ENCODE peak calls at places on chromosomes 3 and 15, in nine cellular contexts. One of them, this sample, is unnamed.

GRCh38 chr15:59237119-59237853 is 30.6 kb downstream of the LDHAL6B start:
- DNase-seq in KBM-7: peak; percentile 13
- DNase-seq in NCI-H1105: no peak
- DNase-seq in NCI-H460: no peak
- DNase-seq in naive thymus-derived CD8-positive, alpha-beta T cell: no peak
- DNase-seq in GM03348: no peak
- DNase-seq in HT1080: peak; percentile 48
- DNase-seq in CD8-positive, alpha-beta memory T cell: no peak
- DNase-seq in stimulated activated CD4-positive, alpha-beta T cell treated with anti-CD3 and anti-CD28 coated beads, TNF-alpha, amount 100 ng/mL, for 4 hours: no peak
- DNase-seq in this sample: no peak

GRCh38 chr3:134298281-134298680 is 47.6 kb upstream of the RYK start:
- DNase-seq in KBM-7: no peak
- DNase-seq in NCI-H1105: no peak
- DNase-seq in NCI-H460: no peak
- DNase-seq in naive thymus-derived CD8-positive, alpha-beta T cell: no peak
- DNase-seq in GM03348: no peak
- DNase-seq in HT1080: no peak
- DNase-seq in CD8-positive, alpha-beta memory T cell: no peak
- DNase-seq in stimulated activated CD4-positive, alpha-beta T cell treated with anti-CD3 and anti-CD28 coated beads, TNF-alpha, amount 100 ng/mL, for 4 hours: no peak
- DNase-seq in this sample: no peak

GRCh38 chr3:77459926-77460325 is 420.0 kb downstream of the ROBO2 start:
- DNase-seq in KBM-7: no peak
- DNase-seq in NCI-H1105: no peak
- DNase-seq in NCI-H460: no peak
- DNase-seq in naive thymus-derived CD8-positive, alpha-beta T cell: no peak
- DNase-seq in GM03348: no peak
- DNase-seq in HT1080: peak; percentile 58
- DNase-seq in CD8-positive, alpha-beta memory T cell: no peak
- DNase-seq in stimulated activated CD4-positive, alpha-beta T cell treated with anti-CD3 and anti-CD28 coated beads, TNF-alpha, amount 100 ng/mL, for 4 hours: no peak
- DNase-seq in this sample: no peak

GRCh38 chr3:156443079-156443478 is 111.8 kb downstream of the SSR3 start:
- DNase-seq in KBM-7: no peak
- DNase-seq in NCI-H1105: no peak
- DNase-seq in NCI-H460: no peak
- DNase-seq in naive thymus-derived CD8-positive, alpha-beta T cell: no peak
- DNase-seq in GM03348: no peak
- DNase-seq in HT1080: no peak
- DNase-seq in CD8-positive, alpha-beta memory T cell: no peak
- DNase-seq in stimulated activated CD4-positive, alpha-beta T cell treated with anti-CD3 and anti-CD28 coated beads, TNF-alpha, amount 100 ng/mL, for 4 hours: no peak
- DNase-seq in this sample: no peak

GRCh38 chr3:109073116-109073515 is 44.8 kb downstream of the MORC1 start:
- DNase-seq in KBM-7: no peak
- DNase-seq in NCI-H1105: no peak
- DNase-seq in NCI-H460: no peak
- DNase-seq in naive thymus-derived CD8-positive, alpha-beta T cell: no peak
- DNase-seq in GM03348: no peak
- DNase-seq in HT1080: no peak
- DNase-seq in CD8-positive, alpha-beta memory T cell: no peak
- DNase-seq in stimulated activated CD4-positive, alpha-beta T cell treated with anti-CD3 and anti-CD28 coated beads, TNF-alpha, amount 100 ng/mL, for 4 hours: no peak
- DNase-seq in this sample: no peak

GRCh38 chr3:72816843-72817485 is 31.3 kb downstream of the SHQ1 start:
- DNase-seq in KBM-7: no peak
- DNase-seq in NCI-H1105: no peak
- DNase-seq in NCI-H460: no peak
- DNase-seq in naive thymus-derived CD8-positive, alpha-beta T cell: no peak
- DNase-seq in GM03348: no peak
- DNase-seq in HT1080: no peak
- DNase-seq in CD8-positive, alpha-beta memory T cell: no peak
- DNase-seq in stimulated activated CD4-positive, alpha-beta T cell treated with anti-CD3 and anti-CD28 coated beads, TNF-alpha, amount 100 ng/mL, for 4 hours: no peak
- DNase-seq in this sample: no peak

GRCh38 chr3:122760457-122761271 is 33.0 kb downstream of the HSPBAP1 start:
- DNase-seq in KBM-7: no peak
- DNase-seq in NCI-H1105: no peak
- DNase-seq in NCI-H460: no peak
- DNase-seq in naive thymus-derived CD8-positive, alpha-beta T cell: no peak
- DNase-seq in GM03348: peak; percentile 35
- DNase-seq in HT1080: no peak
- DNase-seq in CD8-positive, alpha-beta memory T cell: no peak
- DNase-seq in stimulated activated CD4-positive, alpha-beta T cell treated with anti-CD3 and anti-CD28 coated beads, TNF-alpha, amount 100 ng/mL, for 4 hours: no peak
- DNase-seq in this sample: no peak

GRCh38 chr3:49519266-49519665 is 35.0 kb upstream of the BSN start:
- DNase-seq in KBM-7: no peak
- DNase-seq in NCI-H1105: no peak
- DNase-seq in NCI-H460: no peak
- DNase-seq in naive thymus-derived CD8-positive, alpha-beta T cell: no peak
- DNase-seq in GM03348: no peak
- DNase-seq in HT1080: peak; percentile 55
- DNase-seq in CD8-positive, alpha-beta memory T cell: no peak
- DNase-seq in stimulated activated CD4-positive, alpha-beta T cell treated with anti-CD3 and anti-CD28 coated beads, TNF-alpha, amount 100 ng/mL, for 4 hours: no peak
- DNase-seq in this sample: no peak

GRCh38 chr3:13025090-13025489 is 48.1 kb downstream of the IQSEC1 start:
- DNase-seq in KBM-7: no peak
- DNase-seq in NCI-H1105: no peak
- DNase-seq in NCI-H460: no peak
- DNase-seq in naive thymus-derived CD8-positive, alpha-beta T cell: no peak
- DNase-seq in GM03348: peak; percentile 88
- DNase-seq in HT1080: peak; percentile 73
- DNase-seq in CD8-positive, alpha-beta memory T cell: no peak
- DNase-seq in stimulated activated CD4-positive, alpha-beta T cell treated with anti-CD3 and anti-CD28 coated beads, TNF-alpha, amount 100 ng/mL, for 4 hours: no peak
- DNase-seq in this sample: no peak

GRCh38 chr3:161271646-161272045 is 50.5 kb downstream of the NMD3 start:
- DNase-seq in KBM-7: no peak
- DNase-seq in NCI-H1105: no peak
- DNase-seq in NCI-H460: no peak
- DNase-seq in naive thymus-derived CD8-positive, alpha-beta T cell: no peak
- DNase-seq in GM03348: no peak
- DNase-seq in HT1080: no peak
- DNase-seq in CD8-positive, alpha-beta memory T cell: no peak
- DNase-seq in stimulated activated CD4-positive, alpha-beta T cell treated with anti-CD3 and anti-CD28 coated beads, TNF-alpha, amount 100 ng/mL, for 4 hours: no peak
- DNase-seq in this sample: no peak

GRCh38 chr3:156483961-156484787 is 70.7 kb downstream of the SSR3 start:
- DNase-seq in KBM-7: peak; percentile 82
- DNase-seq in NCI-H1105: no peak
- DNase-seq in NCI-H460: no peak
- DNase-seq in naive thymus-derived CD8-positive, alpha-beta T cell: peak; percentile 43
- DNase-seq in GM03348: no peak
- DNase-seq in HT1080: peak; percentile 94
- DNase-seq in CD8-positive, alpha-beta memory T cell: peak; percentile 68
- DNase-seq in stimulated activated CD4-positive, alpha-beta T cell treated with anti-CD3 and anti-CD28 coated beads, TNF-alpha, amount 100 ng/mL, for 4 hours: no peak
- DNase-seq in this sample: peak; percentile 49

GRCh38 chr3:114155370-114155821 is 23.5 kb downstream of the DRD3 start:
- DNase-seq in KBM-7: peak; percentile 36
- DNase-seq in NCI-H1105: peak; percentile 20
- DNase-seq in NCI-H460: no peak
- DNase-seq in naive thymus-derived CD8-positive, alpha-beta T cell: no peak
- DNase-seq in GM03348: peak; percentile 13
- DNase-seq in HT1080: peak; percentile 21
- DNase-seq in CD8-positive, alpha-beta memory T cell: no peak
- DNase-seq in stimulated activated CD4-positive, alpha-beta T cell treated with anti-CD3 and anti-CD28 coated beads, TNF-alpha, amount 100 ng/mL, for 4 hours: no peak
- DNase-seq in this sample: peak; percentile 16

GRCh38 chr3:1576047-1576446 is 483.2 kb downstream of the CNTN6 start:
- DNase-seq in KBM-7: no peak
- DNase-seq in NCI-H1105: no peak
- DNase-seq in NCI-H460: no peak
- DNase-seq in naive thymus-derived CD8-positive, alpha-beta T cell: no peak
- DNase-seq in GM03348: no peak
- DNase-seq in HT1080: no peak
- DNase-seq in CD8-positive, alpha-beta memory T cell: no peak
- DNase-seq in stimulated activated CD4-positive, alpha-beta T cell treated with anti-CD3 and anti-CD28 coated beads, TNF-alpha, amount 100 ng/mL, for 4 hours: no peak
- DNase-seq in this sample: no peak

GRCh38 chr3:168117059-168117458 is 21.3 kb upstream of the GOLIM4 start:
- DNase-seq in KBM-7: no peak
- DNase-seq in NCI-H1105: peak; percentile 78
- DNase-seq in NCI-H460: no peak
- DNase-seq in naive thymus-derived CD8-positive, alpha-beta T cell: no peak
- DNase-seq in GM03348: no peak
- DNase-seq in HT1080: no peak
- DNase-seq in CD8-positive, alpha-beta memory T cell: no peak
- DNase-seq in stimulated activated CD4-positive, alpha-beta T cell treated with anti-CD3 and anti-CD28 coated beads, TNF-alpha, amount 100 ng/mL, for 4 hours: no peak
- DNase-seq in this sample: no peak

GRCh38 chr3:45043715-45044299 is 17.7 kb downstream of the CLEC3B start:
- DNase-seq in KBM-7: peak; percentile 22
- DNase-seq in NCI-H1105: no peak
- DNase-seq in NCI-H460: no peak
- DNase-seq in naive thymus-derived CD8-positive, alpha-beta T cell: no peak
- DNase-seq in GM03348: peak; percentile 84
- DNase-seq in HT1080: peak; percentile 86
- DNase-seq in CD8-positive, alpha-beta memory T cell: no peak
- DNase-seq in stimulated activated CD4-positive, alpha-beta T cell treated with anti-CD3 and anti-CD28 coated beads, TNF-alpha, amount 100 ng/mL, for 4 hours: no peak
- DNase-seq in this sample: no peak

GRCh38 chr3:132006605-132007204 is 28.1 kb downstream of the CPNE4 start:
- DNase-seq in KBM-7: peak; percentile 31
- DNase-seq in NCI-H1105: no peak
- DNase-seq in NCI-H460: peak; percentile 30
- DNase-seq in naive thymus-derived CD8-positive, alpha-beta T cell: no peak
- DNase-seq in GM03348: peak; percentile 43
- DNase-seq in HT1080: peak; percentile 36
- DNase-seq in CD8-positive, alpha-beta memory T cell: no peak
- DNase-seq in stimulated activated CD4-positive, alpha-beta T cell treated with anti-CD3 and anti-CD28 coated beads, TNF-alpha, amount 100 ng/mL, for 4 hours: no peak
- DNase-seq in this sample: no peak

GRCh38 chr3:101383156-101383575 is 62.8 kb upstream of the IMPG2 start:
- DNase-seq in KBM-7: no peak
- DNase-seq in NCI-H1105: no peak
- DNase-seq in NCI-H460: no peak
- DNase-seq in naive thymus-derived CD8-positive, alpha-beta T cell: no peak
- DNase-seq in GM03348: peak; percentile 5
- DNase-seq in HT1080: no peak
- DNase-seq in CD8-positive, alpha-beta memory T cell: no peak
- DNase-seq in stimulated activated CD4-positive, alpha-beta T cell treated with anti-CD3 and anti-CD28 coated beads, TNF-alpha, amount 100 ng/mL, for 4 hours: no peak
- DNase-seq in this sample: no peak

GRCh38 chr3:31410411-31410810 is 122.3 kb upstream of the STT3B start:
- DNase-seq in KBM-7: no peak
- DNase-seq in NCI-H1105: no peak
- DNase-seq in NCI-H460: no peak
- DNase-seq in naive thymus-derived CD8-positive, alpha-beta T cell: no peak
- DNase-seq in GM03348: no peak
- DNase-seq in HT1080: no peak
- DNase-seq in CD8-positive, alpha-beta memory T cell: no peak
- DNase-seq in stimulated activated CD4-positive, alpha-beta T cell treated with anti-CD3 and anti-CD28 coated beads, TNF-alpha, amount 100 ng/mL, for 4 hours: no peak
- DNase-seq in this sample: no peak

GRCh38 chr3:105807146-105807545 is 61.7 kb downstream of the CBLB start:
- DNase-seq in KBM-7: no peak
- DNase-seq in NCI-H1105: no peak
- DNase-seq in NCI-H460: no peak
- DNase-seq in naive thymus-derived CD8-positive, alpha-beta T cell: no peak
- DNase-seq in GM03348: no peak
- DNase-seq in HT1080: no peak
- DNase-seq in CD8-positive, alpha-beta memory T cell: no peak
- DNase-seq in stimulated activated CD4-positive, alpha-beta T cell treated with anti-CD3 and anti-CD28 coated beads, TNF-alpha, amount 100 ng/mL, for 4 hours: no peak
- DNase-seq in this sample: no peak

GRCh38 chr15:98878172-98878571 is 129.4 kb downstream of the PGPEP1L start:
- DNase-seq in KBM-7: no peak
- DNase-seq in NCI-H1105: no peak
- DNase-seq in NCI-H460: no peak
- DNase-seq in naive thymus-derived CD8-positive, alpha-beta T cell: no peak
- DNase-seq in GM03348: peak; percentile 48
- DNase-seq in HT1080: no peak
- DNase-seq in CD8-positive, alpha-beta memory T cell: no peak
- DNase-seq in stimulated activated CD4-positive, alpha-beta T cell treated with anti-CD3 and anti-CD28 coated beads, TNF-alpha, amount 100 ng/mL, for 4 hours: no peak
- DNase-seq in this sample: no peak

GRCh38 chr3:107683447-107683846 is 160.7 kb downstream of the BBX start:
- DNase-seq in KBM-7: no peak
- DNase-seq in NCI-H1105: no peak
- DNase-seq in NCI-H460: no peak
- DNase-seq in naive thymus-derived CD8-positive, alpha-beta T cell: no peak
- DNase-seq in GM03348: peak; percentile 24
- DNase-seq in HT1080: no peak
- DNase-seq in CD8-positive, alpha-beta memory T cell: no peak
- DNase-seq in stimulated activated CD4-positive, alpha-beta T cell treated with anti-CD3 and anti-CD28 coated beads, TNF-alpha, amount 100 ng/mL, for 4 hours: no peak
- DNase-seq in this sample: no peak

GRCh38 chr15:35141743-35142356 is 56.8 kb upstream of the NANOGP8 start:
- DNase-seq in KBM-7: no peak
- DNase-seq in NCI-H1105: no peak
- DNase-seq in NCI-H460: no peak
- DNase-seq in naive thymus-derived CD8-positive, alpha-beta T cell: no peak
- DNase-seq in GM03348: peak; percentile 64
- DNase-seq in HT1080: peak; percentile 74
- DNase-seq in CD8-positive, alpha-beta memory T cell: no peak
- DNase-seq in stimulated activated CD4-positive, alpha-beta T cell treated with anti-CD3 and anti-CD28 coated beads, TNF-alpha, amount 100 ng/mL, for 4 hours: no peak
- DNase-seq in this sample: no peak

GRCh38 chr15:69794643-69795461 is 302.9 kb downstream of the TLE3 start:
- DNase-seq in KBM-7: no peak
- DNase-seq in NCI-H1105: no peak
- DNase-seq in NCI-H460: no peak
- DNase-seq in naive thymus-derived CD8-positive, alpha-beta T cell: no peak
- DNase-seq in GM03348: peak; percentile 76
- DNase-seq in HT1080: peak; percentile 13
- DNase-seq in CD8-positive, alpha-beta memory T cell: no peak
- DNase-seq in stimulated activated CD4-positive, alpha-beta T cell treated with anti-CD3 and anti-CD28 coated beads, TNF-alpha, amount 100 ng/mL, for 4 hours: no peak
- DNase-seq in this sample: no peak

GRCh38 chr15:78127882-78128281 is 3.4 kb downstream of the CIB2 start:
- DNase-seq in KBM-7: no peak
- DNase-seq in NCI-H1105: no peak
- DNase-seq in NCI-H460: no peak
- DNase-seq in naive thymus-derived CD8-positive, alpha-beta T cell: no peak
- DNase-seq in GM03348: no peak
- DNase-seq in HT1080: no peak
- DNase-seq in CD8-positive, alpha-beta memory T cell: no peak
- DNase-seq in stimulated activated CD4-positive, alpha-beta T cell treated with anti-CD3 and anti-CD28 coated beads, TNF-alpha, amount 100 ng/mL, for 4 hours: no peak
- DNase-seq in this sample: no peak

GRCh38 chr15:38103564-38103963 is 149.1 kb upstream of the SPRED1 start:
- DNase-seq in KBM-7: no peak
- DNase-seq in NCI-H1105: no peak
- DNase-seq in NCI-H460: no peak
- DNase-seq in naive thymus-derived CD8-positive, alpha-beta T cell: no peak
- DNase-seq in GM03348: no peak
- DNase-seq in HT1080: no peak
- DNase-seq in CD8-positive, alpha-beta memory T cell: no peak
- DNase-seq in stimulated activated CD4-positive, alpha-beta T cell treated with anti-CD3 and anti-CD28 coated beads, TNF-alpha, amount 100 ng/mL, for 4 hours: no peak
- DNase-seq in this sample: no peak

GRCh38 chr15:39092761-39093160 is 488.1 kb upstream of the THBS1 start:
- DNase-seq in KBM-7: no peak
- DNase-seq in NCI-H1105: no peak
- DNase-seq in NCI-H460: no peak
- DNase-seq in naive thymus-derived CD8-positive, alpha-beta T cell: no peak
- DNase-seq in GM03348: no peak
- DNase-seq in HT1080: no peak
- DNase-seq in CD8-positive, alpha-beta memory T cell: no peak
- DNase-seq in stimulated activated CD4-positive, alpha-beta T cell treated with anti-CD3 and anti-CD28 coated beads, TNF-alpha, amount 100 ng/mL, for 4 hours: no peak
- DNase-seq in this sample: no peak

GRCh38 chr15:69290346-69291164 is 8.2 kb upstream of the PAQR5 start:
- DNase-seq in KBM-7: no peak
- DNase-seq in NCI-H1105: no peak
- DNase-seq in NCI-H460: peak; percentile 39
- DNase-seq in naive thymus-derived CD8-positive, alpha-beta T cell: no peak
- DNase-seq in GM03348: no peak
- DNase-seq in HT1080: no peak
- DNase-seq in CD8-positive, alpha-beta memory T cell: no peak
- DNase-seq in stimulated activated CD4-positive, alpha-beta T cell treated with anti-CD3 and anti-CD28 coated beads, TNF-alpha, amount 100 ng/mL, for 4 hours: no peak
- DNase-seq in this sample: no peak

GRCh38 chr15:25739687-25740121 is 123.4 kb downstream of the ATP10A start:
- DNase-seq in KBM-7: peak; percentile 72
- DNase-seq in NCI-H1105: no peak
- DNase-seq in NCI-H460: no peak
- DNase-seq in naive thymus-derived CD8-positive, alpha-beta T cell: peak; percentile 12
- DNase-seq in GM03348: peak; percentile 48
- DNase-seq in HT1080: peak; percentile 54
- DNase-seq in CD8-positive, alpha-beta memory T cell: no peak
- DNase-seq in stimulated activated CD4-positive, alpha-beta T cell treated with anti-CD3 and anti-CD28 coated beads, TNF-alpha, amount 100 ng/mL, for 4 hours: no peak
- DNase-seq in this sample: peak; percentile 44

GRCh38 chr3:121852256-121852655 is 17.2 kb downstream of the EAF2 start:
- DNase-seq in KBM-7: no peak
- DNase-seq in NCI-H1105: no peak
- DNase-seq in NCI-H460: no peak
- DNase-seq in naive thymus-derived CD8-positive, alpha-beta T cell: no peak
- DNase-seq in GM03348: no peak
- DNase-seq in HT1080: no peak
- DNase-seq in CD8-positive, alpha-beta memory T cell: no peak
- DNase-seq in stimulated activated CD4-positive, alpha-beta T cell treated with anti-CD3 and anti-CD28 coated beads, TNF-alpha, amount 100 ng/mL, for 4 hours: no peak
- DNase-seq in this sample: no peak

GRCh38 chr15:37109952-37110630 is 9.7 kb upstream of the MEIS2 start:
- DNase-seq in KBM-7: no peak
- DNase-seq in NCI-H1105: no peak
- DNase-seq in NCI-H460: no peak
- DNase-seq in naive thymus-derived CD8-positive, alpha-beta T cell: no peak
- DNase-seq in GM03348: peak; percentile 40
- DNase-seq in HT1080: no peak
- DNase-seq in CD8-positive, alpha-beta memory T cell: no peak
- DNase-seq in stimulated activated CD4-positive, alpha-beta T cell treated with anti-CD3 and anti-CD28 coated beads, TNF-alpha, amount 100 ng/mL, for 4 hours: no peak
- DNase-seq in this sample: no peak

GRCh38 chr3:29759443-29760033 is 478.7 kb downstream of the RBMS3 start:
- DNase-seq in KBM-7: no peak
- DNase-seq in NCI-H1105: peak; percentile 53
- DNase-seq in NCI-H460: peak; percentile 64
- DNase-seq in naive thymus-derived CD8-positive, alpha-beta T cell: no peak
- DNase-seq in GM03348: peak; percentile 6
- DNase-seq in HT1080: peak; percentile 13
- DNase-seq in CD8-positive, alpha-beta memory T cell: no peak
- DNase-seq in stimulated activated CD4-positive, alpha-beta T cell treated with anti-CD3 and anti-CD28 coated beads, TNF-alpha, amount 100 ng/mL, for 4 hours: no peak
- DNase-seq in this sample: no peak